ENCODE peak calls at places on chromosome 6, in five cellular contexts. I is HepG2, K is GM23338, M is K562, V is GM12878. G is an unnamed sample.

GRCh38 chr6:79143320-79143898 is 65.4 kb upstream of the PHIP start:
- DNase-seq in I (peak), K (no peak), M (no peak), V (no peak), G (no peak)

GRCh38 chr6:133396225-133396624 is 155.1 kb downstream of the EYA4 start:
- DNase-seq in I (no peak), K (no peak), M (no peak), V (no peak), G (no peak)

GRCh38 chr6:118320652-118321051 is 227.4 kb upstream of the PLN start:
- DNase-seq in I (no peak), K (no peak), M (no peak), V (no peak), G (no peak)

GRCh38 chr6:144710207-144710606 is 425.1 kb downstream of the UTRN start:
- DNase-seq in I (no peak), K (no peak), M (no peak), V (no peak), G (peak)

GRCh38 chr6:43276180-43277082 is 21.6 kb upstream of the SLC22A7 start:
- DNase-seq in I (peak), K (peak), M (no peak), V (no peak), G (no peak)

GRCh38 chr6:141587482-141588266 is 545.1 kb upstream of the GJE1 start:
- DNase-seq in I (no peak), K (no peak), M (no peak), V (no peak), G (no peak)

GRCh38 chr6:134117409-134117808 is 65.0 kb upstream of the SLC2A12 start:
- DNase-seq in I (no peak), K (no peak), M (no peak), V (no peak), G (no peak)

GRCh38 chr6:70388814-70389213 is 24.5 kb upstream of the FAM135A start:
- DNase-seq in I (no peak), K (no peak), M (no peak), V (no peak), G (no peak)

GRCh38 chr6:170464524-170464979 is 88.6 kb downstream of the PSMB1 start:
- DNase-seq in I (no peak), K (no peak), M (no peak), V (peak), G (no peak)

GRCh38 chr6:127968394-127968793 is 67.5 kb upstream of the THEMIS start:
- DNase-seq in I (no peak), K (no peak), M (no peak), V (no peak), G (no peak)

GRCh38 chr6:104682722-104683643 is 176.7 kb downstream of the HACE1 start:
- DNase-seq in I (peak), K (peak), M (peak), V (no peak), G (peak)

GRCh38 chr6:44297063-44298038 is 15.8 kb downstream of the AARS2 start:
- DNase-seq in I (no peak), K (peak), M (peak), V (no peak), G (no peak)

GRCh38 chr6:27415898-27416297 is 27.3 kb downstream of the ZNF391 start:
- DNase-seq in I (no peak), K (no peak), M (no peak), V (no peak), G (no peak)

GRCh38 chr6:56692586-56693245 is 50.0 kb upstream of the DST start:
- DNase-seq in I (peak), K (no peak), M (no peak), V (no peak), G (no peak)

GRCh38 chr6:137237413-137238170 is 18.4 kb upstream of the IFNGR1 start:
- DNase-seq in I (peak), K (no peak), M (no peak), V (no peak), G (peak)

GRCh38 chr6:111534366-111534765 is 51.3 kb upstream of the REV3L start:
- DNase-seq in I (no peak), K (no peak), M (no peak), V (no peak), G (no peak)

GRCh38 chr6:33770833-33771341 is 18.0 kb downstream of the LEMD2 start:
- DNase-seq in I (no peak), K (no peak), M (no peak), V (no peak), G (no peak)

GRCh38 chr6:104954091-104954797 is 2.7 kb upstream of the LIN28B start:
- DNase-seq in I (peak), K (peak), M (no peak), V (no peak), G (no peak)

GRCh38 chr6:11785953-11786579 is 7.5 kb upstream of the ADTRP start:
- DNase-seq in I (no peak), K (no peak), M (no peak), V (peak), G (no peak)

GRCh38 chr6:23349521-23350147 is 776.4 kb upstream of the NRSN1 start:
- DNase-seq in I (no peak), K (no peak), M (no peak), V (no peak), G (peak)

GRCh38 chr6:28657756-28658465 is 132.2 kb downstream of the GPX5 start:
- DNase-seq in I (peak), K (peak), M (peak), V (peak), G (peak)

GRCh38 chr6:1903780-1904493 is 294.2 kb downstream of the FOXC1 start:
- DNase-seq in I (no peak), K (no peak), M (no peak), V (no peak), G (no peak)

GRCh38 chr6:158085261-158086053 is 82.6 kb downstream of the SERAC1 start:
- DNase-seq in I (no peak), K (no peak), M (no peak), V (no peak), G (no peak)

GRCh38 chr6:158087519-158087867 is 80.6 kb downstream of the SERAC1 start:
- DNase-seq in I (no peak), K (no peak), M (no peak), V (no peak), G (no peak)

GRCh38 chr6:158086706-158087518 is 81.2 kb downstream of the SERAC1 start:
- DNase-seq in I (no peak), K (no peak), M (no peak), V (no peak), G (no peak)

GRCh38 chr6:158083687-158084325 is 84.3 kb downstream of the SERAC1 start:
- DNase-seq in I (no peak), K (no peak), M (no peak), V (no peak), G (no peak)

DNA sequence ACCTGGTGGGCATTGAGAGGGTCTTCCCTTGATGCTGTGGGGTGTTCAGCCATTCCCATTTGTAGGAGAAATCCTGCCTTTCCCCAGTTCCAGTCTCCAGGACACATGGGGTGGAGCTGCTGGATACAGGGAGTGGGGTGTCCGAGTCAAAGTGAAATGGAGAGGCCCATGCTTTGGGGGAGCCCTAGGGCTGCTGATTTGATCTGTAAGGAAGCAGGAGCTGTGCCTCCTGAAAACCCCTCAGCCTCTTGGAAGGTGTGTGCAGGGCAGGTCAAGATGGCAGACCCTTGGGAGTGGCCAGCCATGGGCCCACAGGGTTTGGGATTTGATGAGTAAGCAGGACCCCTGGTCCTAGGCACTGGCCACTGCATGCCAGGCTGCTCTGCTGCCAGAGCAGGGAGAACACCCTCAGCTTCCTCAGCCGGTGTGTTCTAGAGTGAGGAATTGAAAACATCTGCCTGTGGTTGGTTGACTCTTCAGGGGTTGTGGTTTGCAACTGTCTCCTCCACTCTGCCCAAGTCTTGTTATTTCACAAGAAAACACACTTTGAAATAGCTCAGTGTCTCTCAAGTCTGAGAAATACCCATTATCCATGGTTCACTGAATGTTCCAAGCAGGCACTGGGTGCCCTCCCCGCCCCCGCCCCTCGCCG is 81.9 kb downstream of the SERAC1 start:
- DNase-seq in I (no peak), K (no peak), M (no peak), V (no peak), G (no peak)
- TF ChIP-seq JUNB in I (no peak), K (no peak), M (no peak), V (no peak), G (no peak)

GRCh38 chr6:46655803-46656202 is 3.0 kb downstream of the SLC25A27 start:
- DNase-seq in I (peak), K (peak), M (peak), V (no peak), G (peak)
- TF ChIP-seq JUNB in I (no peak), K (no peak), M (no peak), V (no peak), G (no peak)

DNA sequence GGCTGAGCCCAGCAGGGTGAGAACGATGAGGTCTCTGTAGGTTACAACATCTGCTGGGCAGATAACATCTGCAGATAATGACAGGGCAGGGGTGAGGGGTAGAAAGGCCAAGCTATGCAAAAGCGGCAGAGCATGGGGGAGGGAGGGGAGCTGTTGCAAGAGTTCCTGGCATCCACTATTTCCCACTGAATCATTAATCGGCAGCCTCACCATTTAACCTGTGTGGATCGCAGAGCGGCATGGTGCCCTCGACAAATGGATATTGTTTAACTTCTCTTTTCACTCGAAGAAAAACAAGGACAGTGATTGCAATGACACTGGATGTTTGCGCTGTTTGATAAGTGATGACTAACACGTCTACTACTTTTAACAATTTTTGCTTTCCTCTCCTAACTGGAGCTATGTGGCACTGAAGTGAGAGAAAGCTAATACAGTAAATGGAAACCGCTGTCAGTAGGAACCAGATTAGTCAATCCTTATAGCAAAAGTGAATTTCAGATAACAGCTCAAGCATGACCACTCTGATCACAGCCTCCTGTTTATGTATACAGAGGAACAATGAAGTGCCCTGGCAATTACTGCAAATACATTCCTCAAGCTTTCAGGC is 381.5 kb downstream of the TFAP2A start:
- DNase-seq in I (peak), K (peak), M (no peak), V (no peak), G (peak)
- TF ChIP-seq JUNB in I (peak), K (no peak), M (no peak), V (no peak), G (peak)

GRCh38 chr6:87788141-87788540 is 86.1 kb upstream of the AKIRIN2 start:
- DNase-seq in I (no peak), K (no peak), M (no peak), V (no peak), G (no peak)

GRCh38 chr6:87791485-87791884 is 89.5 kb upstream of the AKIRIN2 start:
- DNase-seq in I (no peak), K (no peak), M (no peak), V (no peak), G (no peak)

GRCh38 chr6:87791029-87791428 is 89.0 kb upstream of the AKIRIN2 start:
- DNase-seq in I (no peak), K (no peak), M (no peak), V (no peak), G (no peak)

GRCh38 chr6:87789900-87790290 is 87.9 kb upstream of the AKIRIN2 start:
- DNase-seq in I (no peak), K (no peak), M (no peak), V (no peak), G (no peak)

DNA sequence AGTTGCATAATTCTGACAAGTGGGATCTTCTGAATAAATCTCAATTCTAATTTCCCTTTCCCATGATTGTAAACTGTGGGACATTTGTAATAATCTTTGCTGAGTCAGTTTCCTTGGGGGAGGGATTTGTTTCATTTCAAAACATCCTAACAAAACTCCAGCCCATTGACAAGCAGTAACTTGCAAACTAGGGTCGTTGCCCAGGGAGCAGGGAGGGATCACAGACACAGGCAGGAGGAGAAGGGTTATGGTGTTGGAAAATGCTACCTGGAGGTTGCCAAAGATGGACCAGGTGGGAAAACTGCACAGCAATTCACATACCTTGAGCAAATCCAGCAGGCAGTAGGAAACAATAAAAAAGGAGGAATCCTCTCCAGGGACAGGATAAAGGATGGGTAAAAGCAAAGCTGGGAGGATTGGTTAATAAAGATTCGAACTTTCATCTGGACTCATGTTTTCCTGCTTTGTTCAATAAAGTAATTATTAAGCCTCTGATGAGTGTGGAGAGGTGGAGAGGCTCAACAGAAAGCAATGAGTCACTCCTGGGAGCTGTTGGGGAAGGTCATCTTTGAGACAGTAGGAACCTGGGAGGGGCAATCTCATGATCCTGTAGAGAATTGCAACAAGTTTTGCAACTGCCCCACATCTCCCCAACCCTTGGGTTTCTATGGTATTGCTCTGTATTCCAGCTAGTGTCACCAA is 87.3 kb upstream of the AKIRIN2 start:
- DNase-seq in I (peak), K (peak), M (no peak), V (no peak), G (peak)
- TF ChIP-seq JUNB in I (no peak), K (no peak), M (no peak), V (no peak), G (peak)

GRCh38 chr6:37473364-37474095 is 26.2 kb downstream of the CCDC167 start:
- DNase-seq in I (no peak), K (no peak), M (no peak), V (no peak), G (no peak)
- TF ChIP-seq JUNB in I (no peak), K (no peak), M (no peak), V (no peak), G (no peak)

GRCh38 chr6:40990301-40990700 is 48.7 kb downstream of the UNC5CL start:
- DNase-seq in I (no peak), K (peak), M (no peak), V (no peak), G (no peak)
- TF ChIP-seq JUNB in I (no peak), K (no peak), M (no peak), V (no peak), G (no peak)